ENCODE peak calls at places on chromosomes 2 and 18, in nine cellular contexts. F is PC-9; D is T-cell; O is midbrain; K is activated CD8-positive, alpha-beta memory T cell treated with anti-CD3 and anti-CD28 coated beads for 1 hour; T is A549; M is AG08396; B is cardiac muscle cell; V is islet precursor cell. N is an unnamed sample.

GRCh38 chr2:171206422-171207115 is 45.9 kb upstream of the TLK1 start:
- DNase-seq in F (no peak), D (no peak), O (no peak), K (no peak), T (no peak), M (no peak), B (no peak), V (no peak), N (no peak)

GRCh38 chr2:168515502-168515901 is 59.4 kb downstream of the CERS6 start:
- DNase-seq in F (no peak), D (no peak), O (no peak), K (no peak), T (no peak), M (peak; percentile 33), B (peak; percentile 89), V (no peak), N (no peak)

GRCh38 chr2:35973737-35974132 is 381.8 kb upstream of the CRIM1 start:
- DNase-seq in F (no peak), D (no peak), O (no peak), K (no peak), T (no peak), M (no peak), B (peak; percentile 1), V (no peak), N (no peak)

GRCh38 chr18:28003451-28003850 is 173.5 kb downstream of the CDH2 start:
- DNase-seq in F (no peak), D (no peak), O (no peak), K (no peak), T (no peak), M (no peak), B (peak; percentile 62), V (no peak), N (no peak)

GRCh38 chr18:48340502-48340901 is 68.7 kb downstream of the ZBTB7C start:
- DNase-seq in F (no peak), D (no peak), O (no peak), K (no peak), T (no peak), M (no peak), B (no peak), V (no peak), N (no peak)

GRCh38 chr2:101001713-101002561 is at the start of gene RPL31:
- DNase-seq in F (peak; percentile 86), D (peak; percentile 92), O (peak; percentile 96), K (peak; percentile 89), T (peak; percentile 94), M (peak; percentile 98), B (peak; percentile 98), V (peak; percentile 98), N (peak; percentile 88)

GRCh38 chr18:58593930-58594329 is 35.0 kb downstream of the ALPK2 start:
- DNase-seq in F (no peak), D (no peak), O (no peak), K (no peak), T (no peak), M (no peak), B (peak; percentile 46), V (no peak), N (no peak)

GRCh38 chr2:33106115-33106514 is 159.4 kb downstream of the LTBP1 start:
- DNase-seq in F (no peak), D (no peak), O (no peak), K (no peak), T (no peak), M (no peak), B (no peak), V (no peak), N (no peak)

GRCh38 chr18:36073676-36074075 is 6.3 kb upstream of the RPRD1A start:
- DNase-seq in F (no peak), D (no peak), O (no peak), K (no peak), T (no peak), M (no peak), B (no peak), V (no peak), N (no peak)

GRCh38 chr2:215371915-215372897 is 60.3 kb downstream of the ATIC start:
- DNase-seq in F (no peak), D (no peak), O (no peak), K (no peak), T (no peak), M (no peak), B (no peak), V (no peak), N (no peak)

GRCh38 chr2:75493230-75493629 is 67.5 kb downstream of the EVA1A start:
- DNase-seq in F (no peak), D (no peak), O (no peak), K (no peak), T (no peak), M (no peak), B (no peak), V (peak; percentile 67), N (no peak)

GRCh38 chr2:2328847-2329246 is 2.2 kb downstream of the MYT1L start:
- DNase-seq in F (no peak), D (no peak), O (no peak), K (no peak), T (no peak), M (no peak), B (no peak), V (peak; percentile 70), N (no peak)

GRCh38 chr2:82344670-82345069 is 2040.1 kb upstream of the LRRTM1 start:
- DNase-seq in F (no peak), D (no peak), O (no peak), K (no peak), T (no peak), M (no peak), B (peak; percentile 42), V (no peak), N (no peak)

GRCh38 chr2:156589381-156590079 is 153.4 kb downstream of the GPD2 start:
- DNase-seq in F (no peak), D (peak; percentile 6), O (peak; percentile 51), K (no peak), T (peak; percentile 15), M (peak; percentile 44), B (peak; percentile 67), V (no peak), N (no peak)

GRCh38 chr2:235666240-235666781 is 172.5 kb downstream of the AGAP1 start:
- DNase-seq in F (peak; percentile 52), D (no peak), O (peak; percentile 83), K (no peak), T (peak; percentile 54), M (peak; percentile 63), B (peak; percentile 87), V (peak; percentile 79), N (no peak)

GRCh38 chr2:69280017-69280671 is 106.9 kb downstream of the GFPT1 start:
- DNase-seq in F (no peak), D (no peak), O (no peak), K (no peak), T (no peak), M (no peak), B (peak; percentile 38), V (no peak), N (no peak)

GRCh38 chr18:67367540-67367939 is 149.0 kb downstream of the DSEL start:
- DNase-seq in F (no peak), D (no peak), O (no peak), K (no peak), T (no peak), M (no peak), B (no peak), V (no peak), N (no peak)

GRCh38 chr2:112993831-112994230 is 11.4 kb upstream of the IL36A start:
- DNase-seq in F (no peak), D (no peak), O (no peak), K (no peak), T (no peak), M (no peak), B (no peak), V (no peak), N (no peak)

GRCh38 chr2:14125561-14125960 is 507.0 kb upstream of the LRATD1 start:
- DNase-seq in F (no peak), D (no peak), O (no peak), K (no peak), T (no peak), M (no peak), B (no peak), V (no peak), N (no peak)

GRCh38 chr2:15829091-15829801 is 111.1 kb upstream of the MYCN start:
- DNase-seq in F (no peak), D (no peak), O (no peak), K (no peak), T (no peak), M (no peak), B (no peak), V (no peak), N (no peak)

GRCh38 chr18:28175047-28175929 is 1.6 kb downstream of the CDH2 start:
- DNase-seq in F (no peak), D (no peak), O (no peak), K (no peak), T (peak; percentile 8), M (peak; percentile 61), B (peak; percentile 69), V (peak; percentile 85), N (no peak)

GRCh38 chr2:42969231-42970150 is 177.1 kb upstream of the HAAO start:
- DNase-seq in F (peak; percentile 73), D (no peak), O (no peak), K (no peak), T (no peak), M (peak; percentile 74), B (peak; percentile 70), V (peak; percentile 76), N (no peak)

GRCh38 chr18:8514409-8514808 is 94.8 kb upstream of the RAB12 start:
- DNase-seq in F (no peak), D (no peak), O (no peak), K (no peak), T (no peak), M (no peak), B (no peak), V (no peak), N (no peak)

GRCh38 chr18:78865771-78866310 is 113.8 kb upstream of the SALL3 start:
- DNase-seq in F (no peak), D (no peak), O (no peak), K (no peak), T (no peak), M (no peak), B (no peak), V (no peak), N (no peak)

GRCh38 chr18:65750421-65751144 is at the start of gene CDH7:
- DNase-seq in F (no peak), D (no peak), O (no peak), K (no peak), T (no peak), M (no peak), B (no peak), V (peak; percentile 82), N (no peak)

GRCh38 chr2:201466050-201466660 is 14.6 kb downstream of the STRADB start:
- DNase-seq in F (peak; percentile 45), D (no peak), O (no peak), K (no peak), T (no peak), M (peak; percentile 70), B (peak; percentile 70), V (no peak), N (no peak)

GRCh38 chr2:200452377-200452776 is 57.5 kb downstream of the KCTD18 start:
- DNase-seq in F (no peak), D (no peak), O (no peak), K (no peak), T (no peak), M (no peak), B (no peak), V (no peak), N (no peak)

GRCh38 chr2:171810409-171810993 is 83.5 kb downstream of the SLC25A12 start:
- DNase-seq in F (no peak), D (no peak), O (no peak), K (no peak), T (no peak), M (peak; percentile 13), B (peak; percentile 51), V (no peak), N (no peak)

GRCh38 chr2:119289093-119289492 is 65.5 kb downstream of the STEAP3 start:
- DNase-seq in F (no peak), D (no peak), O (no peak), K (no peak), T (no peak), M (no peak), B (peak; percentile 78), V (no peak), N (no peak)

GRCh38 chr2:148048475-148049221 is 27.8 kb downstream of the MBD5 start:
- DNase-seq in F (no peak), D (no peak), O (no peak), K (no peak), T (no peak), M (no peak), B (peak; percentile 18), V (no peak), N (no peak)

GRCh38 chr18:56468379-56468778 is 170.0 kb downstream of the TXNL1 start:
- DNase-seq in F (no peak), D (no peak), O (peak; percentile 0), K (no peak), T (no peak), M (no peak), B (no peak), V (no peak), N (no peak)